ENCODE peak calls at places on chromosome 13, in six cellular contexts. D is HFF-Myc; K is effector memory CD8-positive, alpha-beta T cell; T is ovary; Q is HCEC 1CT; H is effector CD4-positive, alpha-beta T cell. S is an unnamed sample.

GRCh38 chr13:22717036-22717435 is 463.7 kb upstream of the SGCG start:
- DNase-seq in D (no peak), K (no peak), T (no peak), Q (no peak), H (no peak), S (no peak)

GRCh38 chr13:108283110-108283509 is 13.6 kb downstream of the TNFSF13B start:
- DNase-seq in D (no peak), K (no peak), T (no peak), Q (no peak), H (no peak), S (no peak)

GRCh38 chr13:77928909-77929308 is 10.3 kb upstream of the EDNRB start:
- DNase-seq in D (no peak), K (no peak), T (no peak), Q (peak), H (no peak), S (no peak)

GRCh38 chr13:37884026-37884425 is 14.5 kb upstream of the TRPC4 start:
- DNase-seq in D (no peak), K (no peak), T (no peak), Q (no peak), H (no peak), S (no peak)

GRCh38 chr13:95455782-95456181 is 96.7 kb upstream of the CLDN10 start:
- DNase-seq in D (no peak), K (no peak), T (no peak), Q (no peak), H (no peak), S (no peak)

GRCh38 chr13:50123002-50123401 is 107.8 kb downstream of the KCNRG start:
- DNase-seq in D (no peak), K (no peak), T (no peak), Q (no peak), H (no peak), S (no peak)

GRCh38 chr13:99640260-99640659 is 139.0 kb downstream of the TM9SF2 start:
- DNase-seq in D (no peak), K (no peak), T (no peak), Q (no peak), H (no peak), S (no peak)

GRCh38 chr13:41516166-41516565 is 58.8 kb downstream of the RGCC start:
- DNase-seq in D (no peak), K (no peak), T (no peak), Q (no peak), H (no peak), S (no peak)

GRCh38 chr13:101529419-101529818 is 76.9 kb downstream of the ITGBL1 start:
- DNase-seq in D (no peak), K (no peak), T (no peak), Q (peak), H (no peak), S (no peak)

GRCh38 chr13:110388141-110388943 is 81.3 kb downstream of the COL4A2 start:
- DNase-seq in D (no peak), K (no peak), T (no peak), Q (peak), H (no peak), S (no peak)

GRCh38 chr13:95624020-95624419 is 20.5 kb downstream of the DZIP1 start:
- DNase-seq in D (no peak), K (no peak), T (no peak), Q (peak), H (no peak), S (no peak)

GRCh38 chr13:29750178-29750530 is 100.3 kb downstream of the UBL3 start:
- DNase-seq in D (no peak), K (no peak), T (no peak), Q (no peak), H (no peak), S (no peak)

GRCh38 chr13:80524447-80525215 is 183.7 kb upstream of the SPRY2 start:
- DNase-seq in D (no peak), K (no peak), T (no peak), Q (peak), H (no peak), S (no peak)

GRCh38 chr13:27704681-27705080 is 83.0 kb downstream of the POLR1D start:
- DNase-seq in D (no peak), K (no peak), T (no peak), Q (no peak), H (no peak), S (no peak)

GRCh38 chr13:32309812-32310706 is 5.1 kb downstream of the ZAR1L start:
- DNase-seq in D (no peak), K (peak), T (no peak), Q (peak), H (no peak), S (peak)

GRCh38 chr13:75687145-75687763 is 51.1 kb downstream of the LMO7 start:
- DNase-seq in D (peak), K (no peak), T (no peak), Q (peak), H (no peak), S (no peak)

GRCh38 chr13:28120317-28120716 is 18.0 kb upstream of the PAN3 start:
- DNase-seq in D (no peak), K (no peak), T (no peak), Q (no peak), H (no peak), S (no peak)

GRCh38 chr13:27481766-27482165 is 31.4 kb upstream of the MTIF3 start:
- DNase-seq in D (no peak), K (no peak), T (peak), Q (peak), H (no peak), S (peak)

GRCh38 chr13:36520111-36520510 is 87.8 kb downstream of the CCNA1 start:
- DNase-seq in D (no peak), K (no peak), T (no peak), Q (no peak), H (no peak), S (no peak)

GRCh38 chr13:20426766-20427448 is 98.8 kb downstream of the CRYL1 start:
- DNase-seq in D (no peak), K (no peak), T (no peak), Q (no peak), H (no peak), S (no peak)

GRCh38 chr13:108326318-108326717 is 56.8 kb downstream of the TNFSF13B start:
- DNase-seq in D (no peak), K (no peak), T (no peak), Q (no peak), H (no peak), S (no peak)

GRCh38 chr13:94548382-94549240 is 47.3 kb downstream of the TGDS start:
- DNase-seq in D (no peak), K (peak), T (peak), Q (peak), H (peak), S (peak)

GRCh38 chr13:21225082-21225481 is 48.6 kb downstream of the MRPL57 start:
- DNase-seq in D (no peak), K (no peak), T (no peak), Q (no peak), H (no peak), S (no peak)

GRCh38 chr13:51861728-51862300 is at the start of gene CCDC70:
- DNase-seq in D (no peak), K (no peak), T (no peak), Q (peak), H (no peak), S (no peak)

GRCh38 chr13:33129094-33129832 is 113.0 kb downstream of the KL start:
- DNase-seq in D (no peak), K (no peak), T (no peak), Q (no peak), H (no peak), S (peak)

GRCh38 chr13:26719356-26719945 is 41.1 kb downstream of the GPR12 start:
- DNase-seq in D (peak), K (no peak), T (no peak), Q (peak), H (no peak), S (no peak)

GRCh38 chr13:26529441-26529840 is 28.0 kb upstream of the WASF3 start:
- DNase-seq in D (peak), K (no peak), T (peak), Q (peak), H (no peak), S (no peak)

GRCh38 chr13:93270769-93271753 is 44.5 kb downstream of the GPC6 start:
- DNase-seq in D (no peak), K (no peak), T (no peak), Q (peak), H (no peak), S (no peak)

GRCh38 chr13:19634129-19634740 is 776 bp downstream of the MPHOSPH8 start:
- DNase-seq in D (no peak), K (no peak), T (no peak), Q (peak), H (no peak), S (no peak)

GRCh38 chr13:98942997-98943396 is 34.9 kb downstream of the DOCK9 start:
- DNase-seq in D (peak), K (no peak), T (no peak), Q (no peak), H (no peak), S (no peak)

GRCh38 chr13:99357149-99357596 is 50.0 kb upstream of the GPR183 start:
- DNase-seq in D (no peak), K (peak), T (no peak), Q (peak), H (peak), S (no peak)

GRCh38 chr13:35266412-35266811 is 210.1 kb downstream of the MAB21L1 start:
- DNase-seq in D (no peak), K (no peak), T (no peak), Q (no peak), H (no peak), S (no peak)

GRCh38 chr13:30453727-30454126 is 12.0 kb downstream of the HMGB1 start:
- DNase-seq in D (no peak), K (no peak), T (no peak), Q (peak), H (no peak), S (no peak)

GRCh38 chr13:109231853-109232252 is 554.5 kb downstream of the IRS2 start:
- DNase-seq in D (no peak), K (no peak), T (no peak), Q (no peak), H (no peak), S (no peak)

GRCh38 chr13:72255908-72256307 is 388.9 kb upstream of the DACH1 start:
- DNase-seq in D (no peak), K (no peak), T (no peak), Q (no peak), H (no peak), S (no peak)

GRCh38 chr13:29936051-29936813 is 85.8 kb upstream of the UBL3 start:
- DNase-seq in D (no peak), K (no peak), T (no peak), Q (no peak), H (no peak), S (peak)

S was measured in left lobe of liver.